ENCODE peak calls at places on chromosomes 6 and 20, in five cellular contexts. T is AG10803, Q is fibroblast of pulmonary artery, R is upper lobe of right lung, B is BJ. N is an unnamed sample.

GRCh38 chr20:40225596-40225995 is 463.4 kb downstream of the MAFB start:
- DNase-seq in R (no peak), Q (no peak), T (peak; percentile 17), B (no peak), N (no peak)

GRCh38 chr6:30888472-30889137 is 4.3 kb downstream of the DDR1 start:
- DNase-seq in B (no peak), T (peak; percentile 35), R (peak; percentile 50), Q (peak; percentile 61), N (no peak)

GRCh38 chr6:106519460-106520394 is 109.6 kb downstream of the RTN4IP1 start:
- DNase-seq in T (peak; percentile 99), Q (peak; percentile 82), R (peak; percentile 64), B (peak; percentile 81), N (peak; percentile 24)

GRCh38 chr6:66687611-66688140 is 980.6 kb upstream of the EYS start:
- DNase-seq in R (no peak), B (no peak), Q (no peak), T (no peak), N (no peak)

GRCh38 chr20:37123441-37123840 is 27.6 kb upstream of the RBL1 start:
- DNase-seq in Q (no peak), R (no peak), T (no peak), B (no peak), N (no peak)

GRCh38 chr6:15303920-15304291 is 58.0 kb downstream of the JARID2 start:
- DNase-seq in T (no peak), B (no peak), Q (no peak), R (no peak), N (no peak)

GRCh38 chr6:132084811-132085509 is 133.8 kb upstream of the CCN2 start:
- DNase-seq in Q (peak; percentile 95), T (peak; percentile 99), R (no peak), B (peak; percentile 100), N (peak; percentile 74)

GRCh38 chr6:80449756-80450155 is 343.3 kb downstream of the BCKDHB start:
- DNase-seq in B (no peak), T (no peak), Q (no peak), R (no peak), N (no peak)

GRCh38 chr6:132298344-132298949 is 102.8 kb downstream of the MOXD1 start:
- DNase-seq in B (no peak), T (peak; percentile 59), Q (peak; percentile 73), R (no peak), N (peak; percentile 21)

GRCh38 chr20:20364016-20364746 is 3.7 kb upstream of the INSM1 start:
- DNase-seq in T (no peak), Q (no peak), B (no peak), R (no peak), N (no peak)

GRCh38 chr20:18727032-18727508 is 86.5 kb upstream of the SCP2D1 start:
- DNase-seq in Q (no peak), T (no peak), R (no peak), B (no peak), N (no peak)

GRCh38 chr6:3438190-3439167 is 18.4 kb downstream of the SLC22A23 start:
- DNase-seq in Q (peak; percentile 76), R (no peak), B (no peak), T (peak; percentile 69), N (no peak)

GRCh38 chr6:43943781-43944250 is 173.8 kb downstream of the VEGFA start:
- DNase-seq in R (peak; percentile 76), B (no peak), T (no peak), Q (no peak), N (no peak)

GRCh38 chr6:125346143-125346925 is 44.6 kb upstream of the HDDC2 start:
- DNase-seq in R (no peak), B (no peak), T (no peak), Q (no peak), N (no peak)

GRCh38 chr6:81694855-81695254 is 57.6 kb downstream of the TENT5A start:
- DNase-seq in T (no peak), R (no peak), Q (peak; percentile 20), B (no peak), N (no peak)

GRCh38 chr20:50670126-50670862 is 21.0 kb downstream of the RIPOR3 start:
- DNase-seq in R (no peak), Q (no peak), T (no peak), B (no peak), N (no peak)

GRCh38 chr6:35601331-35602132 is 87.2 kb downstream of the FKBP5 start:
- DNase-seq in R (no peak), B (peak; percentile 50), Q (peak; percentile 93), T (peak; percentile 83), N (peak; percentile 94)

GRCh38 chr6:162442675-162443074 is 284.9 kb downstream of the PRKN start:
- DNase-seq in T (no peak), Q (no peak), R (no peak), B (no peak), N (peak; percentile 7)

GRCh38 chr20:59356662-59357061 is 56.3 kb downstream of the EDN3 start:
- DNase-seq in Q (no peak), B (no peak), T (no peak), R (no peak), N (no peak)

GRCh38 chr6:133681880-133682279 is 207.0 kb upstream of the TCF21 start:
- DNase-seq in T (no peak), B (no peak), Q (no peak), R (no peak), N (no peak)

GRCh38 chr6:166784691-166785090 is 157.6 kb upstream of the RPS6KA2 start:
- DNase-seq in R (no peak), Q (no peak), T (no peak), B (no peak), N (no peak)

GRCh38 chr20:53040678-53041674 is 68.8 kb downstream of the TSHZ2 start:
- DNase-seq in R (no peak), B (no peak), Q (no peak), T (peak; percentile 5), N (no peak)

GRCh38 chr20:40849456-40849855 is 160.4 kb upstream of the MAFB start:
- DNase-seq in T (no peak), Q (no peak), R (no peak), B (no peak), N (no peak)

GRCh38 chr6:82178084-82178758 is 69.3 kb downstream of the IBTK start:
- DNase-seq in B (no peak), R (no peak), T (peak; percentile 64), Q (peak; percentile 73), N (peak; percentile 16)

GRCh38 chr20:34971038-34971872 is 15.6 kb downstream of the MYH7B start:
- DNase-seq in T (no peak), R (no peak), Q (no peak), B (no peak), N (no peak)

GRCh38 chr6:39922821-39923220 is 11.4 kb downstream of the MOCS1 start:
- DNase-seq in Q (no peak), T (no peak), B (no peak), R (no peak), N (no peak)

GRCh38 chr20:32485126-32485769 is 99.9 kb downstream of the NOL4L start:
- DNase-seq in T (peak; percentile 81), Q (peak; percentile 86), B (no peak), R (peak; percentile 80), N (no peak)

DNA sequence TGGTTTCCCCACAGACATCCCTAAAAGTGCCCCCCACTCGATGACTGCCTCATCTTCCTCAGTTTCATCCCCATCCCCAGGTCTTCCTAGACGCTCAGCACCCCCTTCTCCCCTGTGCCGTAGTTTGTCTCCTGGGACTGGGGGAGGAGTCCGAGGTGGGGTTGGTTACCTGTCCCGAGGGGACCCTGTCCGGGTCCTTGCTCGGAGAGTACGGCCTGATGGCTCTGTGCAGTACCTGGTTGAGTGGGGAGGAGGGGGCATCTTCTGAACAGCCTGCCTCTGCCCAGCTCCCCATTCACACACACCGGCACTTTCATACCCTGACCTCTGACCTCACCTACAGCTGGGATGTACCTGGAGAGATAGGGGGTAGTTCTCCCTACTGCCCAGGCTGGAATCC is 2.1 kb downstream of the CUTA start:
- DNase-seq in R (no peak), B (no peak), T (no peak), Q (no peak), N (no peak)
- H3K4me3 ChIP-seq in R (no peak overlapping the region), B (peak overlapping the region; percentile 81), T (peak overlapping the region; percentile 90), Q (peak overlapping the region; percentile 95), N (peak overlapping the region; percentile 88)

DNA sequence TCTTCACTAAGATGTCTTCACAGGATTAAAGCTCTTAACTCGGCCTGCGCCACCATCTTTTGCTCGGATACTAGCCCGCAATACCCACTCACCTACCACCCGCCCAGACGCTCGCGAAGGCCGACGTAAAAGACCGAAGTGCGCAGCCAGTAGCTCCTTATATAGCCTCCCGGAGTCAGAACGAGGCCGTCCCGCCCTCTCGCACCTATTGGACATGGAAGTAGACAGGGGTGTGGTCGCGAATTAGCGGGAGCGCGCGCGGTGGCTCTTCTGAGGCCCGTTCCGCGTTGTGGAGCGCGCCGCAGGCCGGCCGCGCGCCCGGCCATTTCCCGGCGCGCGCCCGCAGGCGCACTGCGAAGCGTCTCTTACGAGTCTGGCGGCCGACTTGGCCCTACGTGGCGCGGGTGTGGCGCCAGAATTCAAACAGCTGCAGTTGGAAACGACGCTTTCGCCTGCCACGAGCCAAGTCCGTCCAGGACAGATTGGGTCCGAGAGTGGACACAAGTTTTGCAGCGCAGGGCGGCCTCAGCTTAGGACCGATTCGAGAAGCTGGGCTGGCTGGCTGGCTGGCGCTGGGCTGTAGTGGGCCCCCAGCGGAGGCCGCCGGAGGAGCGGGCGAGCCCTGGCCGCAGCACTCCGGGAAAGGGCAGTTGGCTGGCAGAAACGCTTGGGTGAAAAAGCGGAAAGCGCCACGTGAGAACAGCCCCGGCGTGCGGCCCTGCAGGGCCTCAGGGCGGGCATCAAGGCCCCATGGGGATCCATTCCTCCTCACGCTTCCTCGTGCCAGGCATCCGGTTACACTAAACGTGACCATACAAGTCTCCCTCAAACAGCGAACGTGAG is 36.1 kb upstream of the SYNCRIP start:
- DNase-seq in B (peak; percentile 97), T (peak; percentile 99), Q (peak; percentile 99), R (peak; percentile 99), N (peak; percentile 93)
- TF ChIP-seq CTCF in B (no peak), T (no peak), Q (no peak), R (no peak), N (no peak)

GRCh38 chr6:101705866-101706265 is 312.4 kb downstream of the GRIK2 start:
- DNase-seq in R (no peak), B (no peak), T (no peak), Q (peak; percentile 17), N (no peak)
- H3K4me3 ChIP-seq in R (no peak overlapping the region), B (no peak overlapping the region), T (no peak overlapping the region), Q (no peak overlapping the region), N (no peak overlapping the region)

DNA sequence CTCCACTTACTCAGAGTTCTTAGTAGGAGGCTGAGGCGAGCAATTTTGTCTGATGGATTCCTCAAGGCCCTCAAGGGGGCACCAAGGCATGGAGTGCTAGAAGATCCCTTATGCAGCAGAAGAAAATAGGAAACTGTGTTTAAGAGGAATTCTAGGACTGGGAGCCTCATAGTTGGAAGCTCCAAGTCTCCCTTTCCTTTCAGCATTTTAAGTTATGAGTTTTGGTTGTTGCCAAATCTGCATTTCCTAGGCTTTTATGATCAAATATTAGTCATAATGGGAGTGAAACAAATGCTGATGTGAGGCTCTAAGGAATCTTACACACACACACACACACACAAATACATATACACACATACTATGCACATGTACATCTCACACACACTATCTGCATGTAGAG is 714.0 kb downstream of the UTRN start:
- DNase-seq in Q (no peak), R (no peak), B (no peak), T (peak; percentile 29), N (no peak)
- TF ChIP-seq CTCF in Q (no peak), R (no peak), B (no peak), T (peak; percentile 30), N (no peak)

GRCh38 chr6:147159536-147160374 is 44.5 kb upstream of the STXBP5 start:
- DNase-seq in T (no peak), B (no peak), Q (no peak), R (no peak), N (no peak)
- H3K4me3 ChIP-seq in T (no peak overlapping the region), B (no peak overlapping the region), Q (no peak overlapping the region), R (no peak overlapping the region), N (no peak overlapping the region)